ENCODE peak calls at places on chromosomes 3 and 15, in seven cellular contexts. One of them, this sample, is unnamed. For H3K4me1, the result is how much of the 10 kb centered on the place peaks cover.

GRCh38 chr3:127264794-127265514 is 22.9 kb downstream of the PRR20G start:
- DNase-seq in adipocyte: no peak
- DNase-seq in hepatocyte: no peak
- DNase-seq in aorta: no peak
- DNase-seq in heart right ventricle: no peak
- DNase-seq in right cardiac atrium: no peak
- DNase-seq in adrenal gland: no peak
- DNase-seq in this sample: no peak

GRCh38 chr15:31085359-31085758 is 16.2 kb downstream of the TRPM1 start:
- DNase-seq in hepatocyte: no peak
- DNase-seq in heart right ventricle: no peak
- DNase-seq in aorta: no peak
- DNase-seq in right cardiac atrium: no peak
- DNase-seq in adipocyte: no peak
- DNase-seq in adrenal gland: no peak
- DNase-seq in this sample: no peak

GRCh38 chr3:192906940-192907339 is 10.7 kb downstream of the MB21D2 start:
- DNase-seq in aorta: no peak
- DNase-seq in adrenal gland: no peak
- DNase-seq in right cardiac atrium: no peak
- DNase-seq in hepatocyte: no peak
- DNase-seq in adipocyte: no peak
- DNase-seq in heart right ventricle: no peak
- DNase-seq in this sample: no peak

GRCh38 chr3:19866751-19867347 is 67.2 kb downstream of the EFHB start:
- DNase-seq in adipocyte: peak
- DNase-seq in heart right ventricle: peak
- DNase-seq in hepatocyte: peak
- DNase-seq in aorta: no peak
- DNase-seq in adrenal gland: peak
- DNase-seq in right cardiac atrium: no peak
- DNase-seq in this sample: no peak

GRCh38 chr3:30476373-30477082 is 129.9 kb upstream of the TGFBR2 start:
- DNase-seq in aorta: no peak
- DNase-seq in adipocyte: peak
- DNase-seq in adrenal gland: no peak
- DNase-seq in heart right ventricle: no peak
- DNase-seq in hepatocyte: no peak
- DNase-seq in right cardiac atrium: no peak
- DNase-seq in this sample: no peak

GRCh38 chr15:84748274-84749110 is at the start of gene ZNF592:
- DNase-seq in aorta: peak
- DNase-seq in heart right ventricle: peak
- DNase-seq in right cardiac atrium: peak
- DNase-seq in adrenal gland: peak
- DNase-seq in hepatocyte: peak
- DNase-seq in adipocyte: peak
- DNase-seq in this sample: peak

GRCh38 chr15:39942753-39943150 is 8.8 kb downstream of the EIF2AK4 start:
- DNase-seq in hepatocyte: no peak
- DNase-seq in aorta: no peak
- DNase-seq in adipocyte: no peak
- DNase-seq in heart right ventricle: no peak
- DNase-seq in right cardiac atrium: no peak
- DNase-seq in adrenal gland: no peak
- DNase-seq in this sample: no peak

GRCh38 chr3:5037828-5038227 is 58.6 kb downstream of the BHLHE40 start:
- DNase-seq in adrenal gland: no peak
- DNase-seq in hepatocyte: no peak
- DNase-seq in aorta: no peak
- DNase-seq in heart right ventricle: no peak
- DNase-seq in adipocyte: no peak
- DNase-seq in right cardiac atrium: no peak
- DNase-seq in this sample: no peak

GRCh38 chr3:165895919-165896318 is 58.7 kb upstream of the BCHE start:
- DNase-seq in heart right ventricle: no peak
- DNase-seq in aorta: no peak
- DNase-seq in hepatocyte: peak
- DNase-seq in right cardiac atrium: no peak
- DNase-seq in adipocyte: no peak
- DNase-seq in adrenal gland: no peak
- DNase-seq in this sample: no peak

GRCh38 chr15:70348581-70349344 is 251.0 kb upstream of the TLE3 start:
- DNase-seq in adipocyte: no peak
- DNase-seq in adrenal gland: peak
- DNase-seq in heart right ventricle: no peak
- DNase-seq in aorta: peak
- DNase-seq in right cardiac atrium: no peak
- DNase-seq in hepatocyte: no peak
- DNase-seq in this sample: peak

GRCh38 chr3:23889401-23889800 is 27.4 kb downstream of the NKIRAS1 start:
- DNase-seq in adrenal gland: no peak
- DNase-seq in aorta: no peak
- DNase-seq in right cardiac atrium: no peak
- DNase-seq in adipocyte: no peak
- DNase-seq in heart right ventricle: no peak
- DNase-seq in hepatocyte: no peak
- DNase-seq in this sample: no peak

GRCh38 chr15:94234300-94234699 is 2.9 kb downstream of the MCTP2 start:
- DNase-seq in right cardiac atrium: no peak
- DNase-seq in heart right ventricle: no peak
- DNase-seq in aorta: no peak
- DNase-seq in hepatocyte: peak
- DNase-seq in adipocyte: peak
- DNase-seq in adrenal gland: no peak
- DNase-seq in this sample: no peak

GRCh38 chr3:65811050-65811766 is 227.5 kb downstream of the MAGI1 start:
- DNase-seq in heart right ventricle: peak
- DNase-seq in right cardiac atrium: peak
- DNase-seq in aorta: peak
- DNase-seq in hepatocyte: peak
- DNase-seq in adrenal gland: no peak
- DNase-seq in adipocyte: no peak
- DNase-seq in this sample: no peak

GRCh38 chr15:99571299-99571698 is 5.5 kb downstream of the MEF2A start:
- DNase-seq in aorta: no peak
- DNase-seq in adrenal gland: no peak
- DNase-seq in hepatocyte: no peak
- DNase-seq in right cardiac atrium: no peak
- DNase-seq in heart right ventricle: no peak
- DNase-seq in adipocyte: no peak
- DNase-seq in this sample: no peak

GRCh38 chr3:17233398-17233800 is 348.6 kb downstream of the PLCL2 start:
- DNase-seq in right cardiac atrium: no peak
- DNase-seq in adrenal gland: no peak
- DNase-seq in heart right ventricle: peak
- DNase-seq in adipocyte: peak
- DNase-seq in hepatocyte: peak
- DNase-seq in aorta: no peak
- DNase-seq in this sample: no peak

GRCh38 chr3:162021206-162021605 is 524.6 kb downstream of the OTOL1 start:
- DNase-seq in adipocyte: no peak
- DNase-seq in hepatocyte: no peak
- DNase-seq in adrenal gland: no peak
- DNase-seq in right cardiac atrium: no peak
- DNase-seq in aorta: no peak
- DNase-seq in heart right ventricle: no peak
- DNase-seq in this sample: no peak

GRCh38 chr3:39801216-39801615 is 8.2 kb upstream of the MYRIP start:
- DNase-seq in aorta: no peak
- DNase-seq in hepatocyte: no peak
- DNase-seq in adipocyte: no peak
- DNase-seq in heart right ventricle: no peak
- DNase-seq in adrenal gland: no peak
- DNase-seq in right cardiac atrium: no peak
- DNase-seq in this sample: no peak

GRCh38 chr3:46576899-46577298 is 10.8 kb upstream of the LRRC2 start:
- DNase-seq in hepatocyte: peak
- DNase-seq in right cardiac atrium: no peak
- DNase-seq in heart right ventricle: no peak
- DNase-seq in adipocyte: no peak
- DNase-seq in adrenal gland: no peak
- DNase-seq in aorta: no peak
- DNase-seq in this sample: no peak

GRCh38 chr15:57485869-57486268 is 105.8 kb upstream of the MYZAP start:
- DNase-seq in adrenal gland: peak
- DNase-seq in adipocyte: peak
- DNase-seq in aorta: peak
- DNase-seq in heart right ventricle: no peak
- DNase-seq in right cardiac atrium: peak
- DNase-seq in hepatocyte: peak
- DNase-seq in this sample: no peak

GRCh38 chr3:193968575-193968974 is 167.4 kb upstream of the HES1 start:
- DNase-seq in right cardiac atrium: no peak
- DNase-seq in adrenal gland: no peak
- DNase-seq in hepatocyte: no peak
- DNase-seq in heart right ventricle: no peak
- DNase-seq in aorta: no peak
- DNase-seq in adipocyte: no peak
- DNase-seq in this sample: no peak

GRCh38 chr3:193963808-193964516 is 172.0 kb upstream of the HES1 start:
- DNase-seq in heart right ventricle: no peak
- DNase-seq in right cardiac atrium: no peak
- DNase-seq in adipocyte: no peak
- DNase-seq in aorta: no peak
- DNase-seq in hepatocyte: no peak
- DNase-seq in adrenal gland: no peak
- DNase-seq in this sample: no peak

GRCh38 chr3:193960485-193961172 is 175.3 kb upstream of the HES1 start:
- DNase-seq in right cardiac atrium: no peak
- DNase-seq in adrenal gland: no peak
- DNase-seq in adipocyte: no peak
- DNase-seq in hepatocyte: peak
- DNase-seq in heart right ventricle: peak
- DNase-seq in aorta: no peak
- DNase-seq in this sample: peak

GRCh38 chr3:193962986-193963683 is 172.8 kb upstream of the HES1 start:
- DNase-seq in heart right ventricle: no peak
- DNase-seq in adipocyte: no peak
- DNase-seq in right cardiac atrium: no peak
- DNase-seq in aorta: no peak
- DNase-seq in hepatocyte: no peak
- DNase-seq in adrenal gland: no peak
- DNase-seq in this sample: no peak

DNA sequence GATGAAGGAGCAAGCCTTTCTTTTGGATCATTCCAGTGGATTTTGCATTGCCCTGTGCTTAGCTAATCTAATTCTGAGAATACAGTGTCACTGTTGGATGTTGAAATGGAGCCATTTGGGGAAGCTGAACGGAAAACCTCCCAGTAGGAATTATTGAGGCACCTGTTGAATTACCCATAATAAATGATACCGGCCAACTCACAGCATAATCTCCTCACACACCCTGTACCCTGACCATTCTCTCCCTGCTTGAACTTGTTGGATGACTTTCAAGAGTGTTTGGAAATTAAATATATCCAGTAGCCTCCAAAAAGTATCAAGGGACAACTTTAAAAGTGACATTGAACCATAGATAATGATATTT is 171.4 kb upstream of the HES1 start:
- DNase-seq in heart right ventricle: no peak
- DNase-seq in adipocyte: no peak
- DNase-seq in right cardiac atrium: no peak
- DNase-seq in aorta: no peak
- DNase-seq in adrenal gland: no peak
- DNase-seq in hepatocyte: no peak
- DNase-seq in this sample: no peak
- H3K4me3 ChIP-seq in heart right ventricle: no peak
- H3K4me3 ChIP-seq in adipocyte: no peak
- H3K4me3 ChIP-seq in right cardiac atrium: no peak
- H3K4me3 ChIP-seq in aorta: no peak
- H3K4me3 ChIP-seq in adrenal gland: no peak
- H3K4me3 ChIP-seq in hepatocyte: no peak
- H3K4me3 ChIP-seq in this sample: no peak

GRCh38 chr3:71252466-71252865 is 331.1 kb downstream of the FOXP1 start:
- DNase-seq in hepatocyte: no peak
- DNase-seq in adipocyte: no peak
- DNase-seq in right cardiac atrium: no peak
- DNase-seq in adrenal gland: no peak
- DNase-seq in heart right ventricle: no peak
- DNase-seq in aorta: no peak
- DNase-seq in this sample: no peak
- H3K4me1 ChIP-seq in hepatocyte: under half
- H3K4me1 ChIP-seq in adipocyte: under half
- H3K4me1 ChIP-seq in right cardiac atrium: under half
- H3K4me1 ChIP-seq in adrenal gland: under half
- H3K4me1 ChIP-seq in heart right ventricle: under half
- H3K4me1 ChIP-seq in aorta: under half
- H3K4me1 ChIP-seq in this sample: under half

DNA sequence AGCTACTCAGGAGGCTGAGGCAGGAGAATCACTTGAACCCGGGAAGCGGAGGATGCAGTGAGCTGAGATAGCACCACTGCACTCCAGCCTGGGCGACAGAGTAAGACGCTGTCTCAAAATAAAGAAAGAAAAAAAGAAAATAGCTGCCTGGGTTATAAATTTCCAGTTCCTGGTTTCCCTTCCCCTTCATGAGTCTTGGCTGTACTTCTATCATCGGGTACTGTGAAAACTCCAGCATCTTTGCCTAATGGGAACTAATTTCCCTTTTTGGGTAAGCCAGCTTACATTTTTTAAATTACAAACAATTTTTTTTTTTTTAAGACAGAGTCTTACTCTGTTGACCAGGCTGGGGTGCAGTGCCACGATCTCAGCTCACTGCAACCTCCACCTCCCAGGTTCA is 15.0 kb downstream of the DENND4A start:
- DNase-seq in adipocyte: no peak
- DNase-seq in heart right ventricle: no peak
- DNase-seq in aorta: no peak
- DNase-seq in right cardiac atrium: no peak
- DNase-seq in adrenal gland: no peak
- DNase-seq in hepatocyte: no peak
- DNase-seq in this sample: no peak
- H3K4me3 ChIP-seq in adipocyte: no peak
- H3K4me3 ChIP-seq in heart right ventricle: no peak
- H3K4me3 ChIP-seq in aorta: no peak
- H3K4me3 ChIP-seq in right cardiac atrium: no peak
- H3K4me3 ChIP-seq in adrenal gland: no peak
- H3K4me3 ChIP-seq in hepatocyte: no peak
- H3K4me3 ChIP-seq in this sample: no peak

GRCh38 chr3:172604895-172605646 is 81.8 kb upstream of the TNFSF10 start:
- DNase-seq in hepatocyte: no peak
- DNase-seq in heart right ventricle: no peak
- DNase-seq in right cardiac atrium: no peak
- DNase-seq in aorta: no peak
- DNase-seq in adipocyte: no peak
- DNase-seq in adrenal gland: no peak
- DNase-seq in this sample: no peak

GRCh38 chr3:172609750-172610149 is 86.5 kb upstream of the TNFSF10 start:
- DNase-seq in hepatocyte: no peak
- DNase-seq in adipocyte: no peak
- DNase-seq in adrenal gland: no peak
- DNase-seq in right cardiac atrium: no peak
- DNase-seq in aorta: no peak
- DNase-seq in heart right ventricle: no peak
- DNase-seq in this sample: no peak

GRCh38 chr3:172606021-172606420 is 82.8 kb upstream of the TNFSF10 start:
- DNase-seq in adrenal gland: no peak
- DNase-seq in right cardiac atrium: no peak
- DNase-seq in aorta: no peak
- DNase-seq in adipocyte: no peak
- DNase-seq in heart right ventricle: no peak
- DNase-seq in hepatocyte: no peak
- DNase-seq in this sample: no peak

GRCh38 chr3:172607305-172608121 is 84.3 kb upstream of the TNFSF10 start:
- DNase-seq in aorta: no peak
- DNase-seq in right cardiac atrium: no peak
- DNase-seq in hepatocyte: no peak
- DNase-seq in adipocyte: no peak
- DNase-seq in adrenal gland: no peak
- DNase-seq in heart right ventricle: peak
- DNase-seq in this sample: no peak

GRCh38 chr3:172608575-172608974 is 85.3 kb upstream of the TNFSF10 start:
- DNase-seq in aorta: no peak
- DNase-seq in adrenal gland: no peak
- DNase-seq in hepatocyte: no peak
- DNase-seq in adipocyte: no peak
- DNase-seq in right cardiac atrium: no peak
- DNase-seq in heart right ventricle: no peak
- DNase-seq in this sample: no peak
- H3K4me1 ChIP-seq in aorta: under half
- H3K4me1 ChIP-seq in adrenal gland: under half
- H3K4me1 ChIP-seq in hepatocyte: under half
- H3K4me1 ChIP-seq in adipocyte: under half
- H3K4me1 ChIP-seq in right cardiac atrium: under half
- H3K4me1 ChIP-seq in heart right ventricle: under half
- H3K4me1 ChIP-seq in this sample: under half

This sample was measured in sigmoid colon.